ENCODE peak calls at places on chromosomes 4 and X, in four cellular contexts. H is testis, G is left ventricle myocardium superior, T is naive B cell. D is an unnamed sample.

GRCh38 chr4:113435893-113436292 is 325.6 kb downstream of the CAMK2D start:
- DNase-seq in H (peak; percentile 33), G (peak; percentile 30), T (no peak), D (peak; percentile 72)

GRCh38 chr4:53653484-53654053 is 62.3 kb upstream of the LNX1 start:
- DNase-seq in H (peak; percentile 36), G (no peak), T (no peak), D (no peak)

GRCh38 chrX:44903107-44903506 is 30.1 kb downstream of the KDM6A start:
- DNase-seq in H (no peak), G (no peak), T (no peak), D (no peak)

GRCh38 chr4:158941321-158941720 is 161.6 kb upstream of the RAPGEF2 start:
- DNase-seq in H (no peak), T (no peak), G (no peak), D (no peak)

GRCh38 chr4:158157412-158157811 is 15.4 kb downstream of the GASK1B start:
- DNase-seq in G (no peak), T (no peak), H (no peak), D (no peak)

GRCh38 chr4:89538886-89539285 is 231.3 kb upstream of the GPRIN3 start:
- DNase-seq in T (no peak), H (no peak), G (no peak), D (no peak)

GRCh38 chrX:150198776-150199175 is 164.3 kb upstream of the MAMLD1 start:
- DNase-seq in G (no peak), H (no peak), T (no peak), D (no peak)

GRCh38 chrX:40098264-40099045 is 697 bp upstream of the BCOR start:
- DNase-seq in T (peak; percentile 71), G (peak; percentile 60), H (peak; percentile 41), D (no peak)

GRCh38 chr4:168877779-168878491 is 132.1 kb downstream of the CBR4 start:
- DNase-seq in T (peak; percentile 22), G (peak; percentile 77), H (peak; percentile 41), D (no peak)

GRCh38 chr4:2172161-2172560 is 69.8 kb downstream of the HAUS3 start:
- DNase-seq in G (no peak), T (no peak), H (no peak), D (no peak)

GRCh38 chr4:2285665-2286381 is 23.9 kb upstream of the MXD4 start:
- DNase-seq in T (no peak), H (no peak), G (no peak), D (no peak)

GRCh38 chr4:6880691-6881090 is 28.9 kb upstream of the TBC1D14 start:
- DNase-seq in H (no peak), G (no peak), T (no peak), D (no peak)

GRCh38 chr4:183905593-183906485 is 732 bp downstream of the STOX2 start:
- DNase-seq in G (peak; percentile 63), T (no peak), H (peak; percentile 54), D (no peak)

GRCh38 chr4:70197842-70198241 is 2.3 kb downstream of the ODAM start:
- DNase-seq in H (no peak), G (no peak), T (no peak), D (no peak)

GRCh38 chr4:61214680-61215079 is 14.6 kb downstream of the ADGRL3 start:
- DNase-seq in T (no peak), G (no peak), H (no peak), D (no peak)

GRCh38 chrX:132843387-132843786 is 115.0 kb downstream of the HS6ST2 start:
- DNase-seq in G (no peak), H (no peak), T (no peak), D (no peak)

GRCh38 chrX:97597954-97598353 is 714.2 kb downstream of the RPA4 start:
- DNase-seq in H (no peak), T (no peak), G (no peak), D (no peak)

GRCh38 chr4:16337936-16338335 is 111.7 kb upstream of the TAPT1 start:
- DNase-seq in T (no peak), H (no peak), G (no peak), D (peak; percentile 48)

GRCh38 chrX:138756234-138756633 is 44.7 kb upstream of the FGF13 start:
- DNase-seq in G (peak; percentile 37), H (peak; percentile 56), T (no peak), D (peak; percentile 29)

GRCh38 chr4:158778712-158779111 is 9.9 kb downstream of the FNIP2 start:
- DNase-seq in H (no peak), T (no peak), G (no peak), D (no peak)

GRCh38 chrX:117653396-117653795 is 463.2 kb downstream of the KLHL13 start:
- DNase-seq in T (no peak), G (no peak), H (no peak), D (no peak)

GRCh38 chr4:53943345-53944085 is 120.9 kb downstream of the CHIC2 start:
- DNase-seq in H (no peak), G (no peak), T (no peak), D (peak; percentile 98)

GRCh38 chr4:164095313-164096110 is 601.0 kb downstream of the TMA16 start:
- DNase-seq in G (no peak), H (no peak), T (no peak), D (no peak)

GRCh38 chrX:28312259-28312658 is 275.0 kb upstream of the IL1RAPL1 start:
- DNase-seq in T (no peak), H (no peak), G (no peak), D (no peak)

GRCh38 chr4:148834804-148835598 is 392.8 kb upstream of the NR3C2 start:
- DNase-seq in G (no peak), T (peak; percentile 35), H (no peak), D (peak; percentile 16)

GRCh38 chr4:29540439-29541102 is 1179.6 kb upstream of the PCDH7 start:
- DNase-seq in G (no peak), H (no peak), T (no peak), D (no peak)

GRCh38 chr4:24664956-24665355 is 80.6 kb upstream of the DHX15 start:
- DNase-seq in H (no peak), T (no peak), G (no peak), D (no peak)

GRCh38 chr4:41432889-41433288 is 105.1 kb upstream of the LIMCH1 start:
- DNase-seq in H (no peak), T (no peak), G (no peak), D (peak; percentile 83)

GRCh38 chrX:11451133-11451532 is 157.9 kb downstream of the AMELX start:
- DNase-seq in H (no peak), G (no peak), T (no peak), D (no peak)

GRCh38 chrX:152915541-152916241 is 17.8 kb downstream of the ZNF185 start:
- DNase-seq in H (peak; percentile 22), G (no peak), T (peak; percentile 17), D (peak; percentile 4)

GRCh38 chr4:40185830-40186664 is 10.8 kb upstream of the RHOH start:
- DNase-seq in H (no peak), T (peak; percentile 86), G (no peak), D (peak; percentile 48)